ENCODE peak calls at places on chromosomes 11 and 22, in eight cellular contexts. S is spleen, W is neural crest cell, I is fibroblast of lung, E is epithelial cell of esophagus, F is left ventricle myocardium inferior, J is fibroblast of villous mesenchyme, U is tibial artery. H is an unnamed sample.

GRCh38 chr11:1826552-1827094 is 8.2 kb upstream of the SYT8 start:
- DNase-seq in S (no peak), W (no peak), I (peak), E (peak), F (no peak), J (peak), U (peak), H (no peak)

GRCh38 chr11:79678780-79679468 is 238.1 kb upstream of the TENM4 start:
- DNase-seq in S (no peak), W (no peak), I (no peak), E (no peak), F (no peak), J (no peak), U (no peak), H (no peak)

GRCh38 chr22:24845036-24845918 is 39.3 kb downstream of the SGSM1 start:
- DNase-seq in S (peak), W (no peak), I (no peak), E (no peak), F (no peak), J (no peak), U (peak), H (no peak)

GRCh38 chr22:46684706-46685105 is 53.3 kb downstream of the CERK start:
- DNase-seq in S (no peak), W (no peak), I (no peak), E (no peak), F (peak), J (no peak), U (no peak), H (no peak)

GRCh38 chr11:88508808-88509581 is 171.5 kb upstream of the CTSC start:
- DNase-seq in S (peak), W (peak), I (peak), E (peak), F (peak), J (no peak), U (peak), H (peak)

GRCh38 chr22:23159287-23159622 is 14.0 kb downstream of the RAB36 start:
- DNase-seq in S (peak), W (no peak), I (no peak), E (no peak), F (no peak), J (no peak), U (no peak), H (no peak)

GRCh38 chr11:19342036-19342435 is 101.3 kb upstream of the E2F8 start:
- DNase-seq in S (no peak), W (no peak), I (no peak), E (no peak), F (no peak), J (no peak), U (no peak), H (no peak)

GRCh38 chr11:105720096-105720495 is 110.2 kb downstream of the GRIA4 start:
- DNase-seq in S (no peak), W (no peak), I (no peak), E (no peak), F (no peak), J (no peak), U (no peak), H (no peak)

GRCh38 chr11:47314992-47315391 is 37.5 kb downstream of the MYBPC3 start:
- DNase-seq in S (no peak), W (no peak), I (no peak), E (no peak), F (no peak), J (no peak), U (peak), H (no peak)

GRCh38 chr22:24953294-24954113 is 988 bp downstream of the KIAA1671 start:
- DNase-seq in S (no peak), W (no peak), I (no peak), E (no peak), F (peak), J (no peak), U (no peak), H (peak)

GRCh38 chr22:21564411-21564810 is 3.1 kb upstream of the UBE2L3 start:
- DNase-seq in S (no peak), W (no peak), I (no peak), E (no peak), F (no peak), J (no peak), U (no peak), H (no peak)

GRCh38 chr11:5280582-5281102 is 10.9 kb upstream of the HBE1 start:
- DNase-seq in S (no peak), W (no peak), I (peak), E (peak), F (peak), J (peak), U (peak), H (peak)

GRCh38 chr11:32312865-32313403 is 122.4 kb downstream of the WT1 start:
- DNase-seq in S (no peak), W (no peak), I (peak), E (peak), F (no peak), J (peak), U (no peak), H (no peak)

GRCh38 chr11:48193876-48194275 is 22.7 kb upstream of the OR4B1 start:
- DNase-seq in S (no peak), W (no peak), I (peak), E (peak), F (no peak), J (peak), U (no peak), H (no peak)

GRCh38 chr11:64262271-64263002 is 11.1 kb downstream of the PLCB3 start:
- DNase-seq in S (peak), W (no peak), I (no peak), E (no peak), F (no peak), J (no peak), U (no peak), H (no peak)

GRCh38 chr22:46501701-46502100 is 35.7 kb downstream of the CELSR1 start:
- DNase-seq in S (no peak), W (no peak), I (peak), E (peak), F (no peak), J (peak), U (no peak), H (no peak)

GRCh38 chr11:66116576-66117361 is 46.7 kb downstream of the PACS1 start:
- DNase-seq in S (no peak), W (no peak), I (no peak), E (no peak), F (no peak), J (peak), U (no peak), H (no peak)

GRCh38 chr11:75782540-75783263 is 14.1 kb downstream of the DGAT2 start:
- DNase-seq in S (peak), W (no peak), I (no peak), E (peak), F (no peak), J (no peak), U (no peak), H (no peak)

GRCh38 chr11:72629266-72629665 is 45.0 kb downstream of the PDE2A start:
- DNase-seq in S (no peak), W (no peak), I (no peak), E (no peak), F (peak), J (no peak), U (peak), H (no peak)

GRCh38 chr22:32325416-32325801 is 32.3 kb upstream of the RFPL3 start:
- DNase-seq in S (peak), W (no peak), I (no peak), E (no peak), F (no peak), J (no peak), U (peak), H (no peak)

GRCh38 chr22:26079009-26079408 is 90.3 kb upstream of the SEZ6L start:
- DNase-seq in S (no peak), W (no peak), I (no peak), E (no peak), F (no peak), J (no peak), U (no peak), H (peak)

GRCh38 chr11:17479284-17480214 is 2.9 kb upstream of the ABCC8 start:
- DNase-seq in S (no peak), W (peak), I (peak), E (peak), F (no peak), J (peak), U (no peak), H (peak)

GRCh38 chr11:77475206-77475605 is 1.3 kb upstream of the PAK1 start:
- DNase-seq in S (no peak), W (no peak), I (no peak), E (no peak), F (no peak), J (no peak), U (no peak), H (no peak)

GRCh38 chr11:12540075-12540685 is 134.0 kb upstream of the TEAD1 start:
- DNase-seq in S (no peak), W (no peak), I (peak), E (peak), F (no peak), J (peak), U (peak), H (no peak)

GRCh38 chr11:45930031-45930794 is 7.8 kb downstream of the LARGE2 start:
- DNase-seq in S (peak), W (no peak), I (no peak), E (peak), F (peak), J (no peak), U (peak), H (no peak)

GRCh38 chr22:23218867-23219251 is 38.5 kb downstream of the BCR start:
- DNase-seq in S (peak), W (peak), I (peak), E (no peak), F (peak), J (peak), U (no peak), H (peak)

GRCh38 chr22:17807571-17808410 is 33.5 kb upstream of the BID start:
- DNase-seq in S (no peak), W (no peak), I (peak), E (no peak), F (peak), J (peak), U (no peak), H (no peak)

GRCh38 chr22:46941958-46942815 is 179.7 kb downstream of the TBC1D22A start:
- DNase-seq in S (no peak), W (no peak), I (no peak), E (no peak), F (peak), J (no peak), U (no peak), H (no peak)

GRCh38 chr22:41661088-41661487 is 27.6 kb downstream of the SNU13 start:
- DNase-seq in S (no peak), W (no peak), I (no peak), E (no peak), F (no peak), J (no peak), U (peak), H (no peak)

GRCh38 chr11:122745111-122745510 is 89.6 kb downstream of the UBASH3B start:
- DNase-seq in S (no peak), W (no peak), I (no peak), E (no peak), F (no peak), J (peak), U (no peak), H (no peak)

GRCh38 chr22:44839061-44839460 is 86.7 kb downstream of the ARHGAP8 start:
- DNase-seq in S (no peak), W (no peak), I (no peak), E (no peak), F (no peak), J (no peak), U (no peak), H (no peak)

GRCh38 chr11:59265735-59266134 is 53.0 kb upstream of the MPEG1 start:
- DNase-seq in S (no peak), W (no peak), I (no peak), E (no peak), F (no peak), J (no peak), U (no peak), H (no peak)

GRCh38 chr11:59261150-59261549 is 48.4 kb upstream of the MPEG1 start:
- DNase-seq in S (no peak), W (no peak), I (no peak), E (no peak), F (no peak), J (no peak), U (no peak), H (no peak)

GRCh38 chr11:59264736-59265135 is 52.0 kb upstream of the MPEG1 start:
- DNase-seq in S (no peak), W (no peak), I (no peak), E (no peak), F (no peak), J (no peak), U (no peak), H (no peak)

GRCh38 chr11:59262419-59262818 is 49.7 kb upstream of the MPEG1 start:
- DNase-seq in S (no peak), W (no peak), I (no peak), E (no peak), F (no peak), J (no peak), U (no peak), H (no peak)

GRCh38 chr11:59263225-59263894 is 50.6 kb upstream of the MPEG1 start:
- DNase-seq in S (peak), W (no peak), I (no peak), E (peak), F (no peak), J (no peak), U (no peak), H (peak)
- TF ChIP-seq CTCF in S (peak), W (no peak), I (no peak), E (peak), F (no peak), J (peak), U (no peak), H (no peak)

DNA sequence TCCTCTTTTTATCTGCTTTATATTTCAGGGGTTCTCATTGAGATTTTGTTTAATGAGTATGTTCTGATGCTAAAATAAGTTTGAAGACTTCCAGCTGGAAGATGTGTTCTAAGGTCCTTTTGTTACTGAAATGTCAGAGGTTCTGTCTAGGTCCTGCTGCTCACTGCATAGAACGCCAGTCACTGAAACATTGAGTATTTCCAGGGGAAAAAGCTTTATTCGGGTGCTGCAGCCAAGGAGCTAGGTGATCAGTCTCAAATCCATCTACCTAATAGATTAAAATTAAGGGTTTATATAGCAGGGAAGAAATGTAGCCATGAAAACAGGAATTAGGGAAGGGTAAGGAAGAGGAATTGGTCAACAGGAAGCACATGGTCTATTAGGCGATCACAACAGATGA is 19.7 kb downstream of the SVIP start:
- DNase-seq in S (no peak), W (no peak), I (no peak), E (no peak), F (no peak), J (no peak), U (no peak), H (no peak)
- TF ChIP-seq CTCF in S (no peak), W (no peak), I (no peak), E (no peak), F (no peak), J (no peak), U (no peak), H (no peak)

GRCh38 chr11:68009391-68010000 is 631 bp upstream of the ALDH3B1 start:
- DNase-seq in S (no peak), W (no peak), I (peak), E (peak), F (no peak), J (peak), U (no peak), H (no peak)
- TF ChIP-seq CTCF in S (no peak), W (no peak), I (no peak), E (peak), F (no peak), J (peak), U (no peak), H (no peak)

DNA sequence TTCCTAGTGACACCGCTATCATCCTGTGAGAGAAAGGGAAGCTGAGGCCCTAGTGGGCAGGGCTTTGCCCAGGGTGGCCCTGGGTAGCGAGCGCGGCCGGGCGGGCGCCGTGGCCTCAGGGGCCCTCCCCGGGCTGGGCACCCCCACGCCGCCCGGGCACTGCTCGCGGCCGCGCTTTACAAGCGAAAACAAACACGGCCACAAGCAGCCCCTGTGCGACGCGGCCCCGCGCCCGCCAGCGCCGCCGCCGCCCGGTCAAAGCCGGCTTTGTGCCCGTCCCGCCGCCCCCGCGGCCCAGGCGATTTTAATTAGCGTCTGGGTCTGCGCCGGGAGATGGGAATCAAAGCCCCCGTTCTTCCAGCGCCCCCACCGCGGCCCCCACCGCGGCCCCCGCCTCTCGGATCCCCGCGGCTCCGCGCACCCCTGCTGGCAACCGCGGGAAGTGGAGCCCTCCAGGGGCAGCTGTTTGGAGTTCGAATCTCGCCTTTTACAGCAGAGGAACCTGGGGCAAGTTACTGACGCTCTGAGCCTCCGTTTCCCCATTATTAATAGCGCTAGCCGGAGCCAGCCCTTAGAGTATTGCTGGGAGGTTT is 47.9 kb downstream of the CHRDL2 start:
- DNase-seq in S (peak), W (peak), I (no peak), E (no peak), F (peak), J (peak), U (no peak), H (peak)
- TF ChIP-seq CTCF in S (peak), W (peak), I (peak), E (peak), F (peak), J (peak), U (peak), H (peak)

GRCh38 chr11:82494988-82495432 is 238.7 kb downstream of the FAM181B start:
- DNase-seq in S (no peak), W (peak), I (no peak), E (peak), F (no peak), J (no peak), U (no peak), H (peak)
- TF ChIP-seq CTCF in S (peak), W (peak), I (no peak), E (peak), F (peak), J (no peak), U (no peak), H (peak)

GRCh38 chr11:85182437-85183109 is 444.6 kb downstream of the DLG2 start:
- DNase-seq in S (no peak), W (peak), I (peak), E (peak), F (no peak), J (no peak), U (no peak), H (peak)

DNA sequence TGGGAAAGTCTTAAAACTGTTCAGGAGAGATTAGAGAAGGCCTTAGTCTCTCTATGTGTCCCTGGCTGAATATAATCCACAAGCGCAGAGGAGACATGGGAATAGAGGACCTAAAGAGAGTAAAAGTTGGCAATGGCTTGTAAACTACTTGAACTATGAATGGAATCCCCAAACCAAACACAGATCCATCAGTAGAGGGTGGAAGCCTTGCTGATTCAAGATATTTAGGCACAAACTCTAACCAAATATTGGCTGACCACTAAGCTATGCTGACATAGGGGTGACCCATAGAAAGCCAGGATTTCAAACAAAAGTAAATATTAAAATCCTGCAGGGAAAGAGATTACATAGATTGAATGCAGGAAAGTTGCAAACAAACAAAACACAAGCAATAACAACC is 439.2 kb downstream of the DLG2 start:
- DNase-seq in S (no peak), W (no peak), I (no peak), E (no peak), F (no peak), J (no peak), U (no peak), H (no peak)
- TF ChIP-seq CTCF in S (no peak), W (no peak), I (no peak), E (no peak), F (no peak), J (no peak), U (no peak), H (no peak)